ENCODE peak calls at places on chromosome 9, in seven cellular contexts. W is WERI-Rb-1; A is stomach; M is HCT116; R is CD8-positive, alpha-beta memory T cell; S is upper lobe of right lung; O is psoas muscle. Q is an unnamed sample. For H3K9me3, the result is how much of the 10 kb centered on the place peaks cover.

GRCh38 chr9:13446935-13447334 is 167.4 kb upstream of the MPDZ start:
- DNase-seq in A (no peak), R (no peak), M (no peak), W (no peak), S (no peak), O (no peak), Q (no peak)

GRCh38 chr9:121281614-121282291 is 13.8 kb downstream of the GSN start:
- DNase-seq in O (peak), S (peak), W (peak), M (peak), A (peak), R (no peak), Q (peak)

GRCh38 chr9:93600504-93600903 is 24.1 kb downstream of the PHF2 start:
- DNase-seq in R (no peak), A (no peak), W (peak), O (peak), M (no peak), S (no peak), Q (peak)

GRCh38 chr9:113548221-113549041 is 84.9 kb downstream of the RGS3 start:
- DNase-seq in A (peak), O (peak), W (no peak), R (no peak), S (peak), M (no peak), Q (peak)

GRCh38 chr9:102253099-102253498 is 514.7 kb upstream of the GRIN3A start:
- DNase-seq in S (no peak), M (no peak), A (no peak), W (no peak), R (no peak), O (no peak), Q (no peak)

GRCh38 chr9:132041825-132042224 is 37.8 kb downstream of the MED27 start:
- DNase-seq in M (no peak), S (no peak), O (no peak), A (no peak), W (peak), R (no peak), Q (no peak)

GRCh38 chr9:70435948-70436347 is 21.5 kb upstream of the KLF9 start:
- DNase-seq in W (no peak), O (no peak), S (no peak), M (no peak), R (no peak), A (no peak), Q (no peak)

GRCh38 chr9:136833381-136834142 is 8.7 kb upstream of the AJM1 start:
- DNase-seq in S (no peak), M (no peak), R (no peak), O (no peak), A (no peak), W (no peak), Q (no peak)

GRCh38 chr9:22922222-22922621 is 475.6 kb downstream of the DMRTA1 start:
- DNase-seq in O (no peak), R (no peak), M (no peak), W (no peak), S (no peak), A (no peak), Q (no peak)

GRCh38 chr9:127221695-127222094 is 42.9 kb upstream of the GARNL3 start:
- DNase-seq in S (no peak), R (no peak), W (no peak), A (no peak), M (no peak), O (no peak), Q (no peak)

GRCh38 chr9:92971121-92971520 is 23.8 kb downstream of the FGD3 start:
- DNase-seq in O (no peak), M (no peak), R (no peak), A (no peak), S (peak), W (no peak), Q (peak)

GRCh38 chr9:126520453-126520852 is 93.3 kb upstream of the LMX1B start:
- DNase-seq in R (no peak), S (no peak), M (no peak), W (no peak), A (no peak), O (no peak), Q (no peak)

GRCh38 chr9:107397076-107398049 is 92.2 kb downstream of the KLF4 start:
- DNase-seq in R (no peak), A (peak), M (no peak), S (no peak), W (no peak), O (no peak), Q (no peak)

GRCh38 chr9:22813520-22813919 is 366.9 kb downstream of the DMRTA1 start:
- DNase-seq in O (no peak), A (no peak), W (peak), M (no peak), R (no peak), S (no peak), Q (no peak)

GRCh38 chr9:33350310-33350709 is 52.1 kb downstream of the AQP7 start:
- DNase-seq in R (no peak), A (no peak), O (no peak), M (no peak), W (no peak), S (no peak), Q (no peak)

GRCh38 chr9:73183917-73184861 is 32.5 kb downstream of the ANXA1 start:
- DNase-seq in W (no peak), R (peak), M (peak), S (no peak), O (no peak), A (no peak), Q (no peak)

GRCh38 chr9:81656871-81657337 is 32.4 kb downstream of the TLE1 start:
- DNase-seq in O (no peak), W (no peak), M (no peak), A (no peak), R (no peak), S (no peak), Q (no peak)

GRCh38 chr9:71675857-71676165 is 92.5 kb downstream of the CEMIP2 start:
- DNase-seq in O (no peak), S (no peak), R (no peak), W (no peak), A (no peak), M (no peak), Q (no peak)

GRCh38 chr9:130034570-130034969 is 8.4 kb downstream of the FNBP1 start:
- DNase-seq in S (no peak), O (no peak), A (no peak), W (no peak), M (no peak), R (no peak), Q (no peak)

GRCh38 chr9:69811329-69811989 is 9.2 kb upstream of the CFAP95 start:
- DNase-seq in S (no peak), W (no peak), O (no peak), M (no peak), A (no peak), R (no peak), Q (no peak)

GRCh38 chr9:14674630-14675029 is 18.6 kb downstream of the ZDHHC21 start:
- DNase-seq in S (no peak), R (no peak), A (no peak), W (no peak), O (no peak), M (no peak), Q (no peak)

GRCh38 chr9:17752021-17752420 is 173.2 kb downstream of the SH3GL2 start:
- DNase-seq in M (no peak), O (no peak), R (no peak), W (peak), A (no peak), S (no peak), Q (no peak)

GRCh38 chr9:38277601-38278200 is 114.8 kb upstream of the ALDH1B1 start:
- DNase-seq in S (no peak), R (no peak), A (no peak), M (no peak), W (no peak), O (no peak), Q (peak)

GRCh38 chr9:115456515-115456914 is 338.6 kb upstream of the TNC start:
- DNase-seq in R (no peak), O (no peak), M (no peak), S (no peak), W (no peak), A (no peak), Q (no peak)
- H3K9me3 ChIP-seq in R (under half), O (under half), M (under half), S (under half), W (under half), A (under half), Q (under half)

GRCh38 chr9:137969008-137969407 is 91.4 kb downstream of the CACNA1B start:
- DNase-seq in A (peak), S (peak), R (no peak), O (peak), M (no peak), W (no peak), Q (peak)
- H3K9me3 ChIP-seq in A (under half), S (under half), R (under half), O (under half), M (under half), W (under half), Q (under half)

DNA sequence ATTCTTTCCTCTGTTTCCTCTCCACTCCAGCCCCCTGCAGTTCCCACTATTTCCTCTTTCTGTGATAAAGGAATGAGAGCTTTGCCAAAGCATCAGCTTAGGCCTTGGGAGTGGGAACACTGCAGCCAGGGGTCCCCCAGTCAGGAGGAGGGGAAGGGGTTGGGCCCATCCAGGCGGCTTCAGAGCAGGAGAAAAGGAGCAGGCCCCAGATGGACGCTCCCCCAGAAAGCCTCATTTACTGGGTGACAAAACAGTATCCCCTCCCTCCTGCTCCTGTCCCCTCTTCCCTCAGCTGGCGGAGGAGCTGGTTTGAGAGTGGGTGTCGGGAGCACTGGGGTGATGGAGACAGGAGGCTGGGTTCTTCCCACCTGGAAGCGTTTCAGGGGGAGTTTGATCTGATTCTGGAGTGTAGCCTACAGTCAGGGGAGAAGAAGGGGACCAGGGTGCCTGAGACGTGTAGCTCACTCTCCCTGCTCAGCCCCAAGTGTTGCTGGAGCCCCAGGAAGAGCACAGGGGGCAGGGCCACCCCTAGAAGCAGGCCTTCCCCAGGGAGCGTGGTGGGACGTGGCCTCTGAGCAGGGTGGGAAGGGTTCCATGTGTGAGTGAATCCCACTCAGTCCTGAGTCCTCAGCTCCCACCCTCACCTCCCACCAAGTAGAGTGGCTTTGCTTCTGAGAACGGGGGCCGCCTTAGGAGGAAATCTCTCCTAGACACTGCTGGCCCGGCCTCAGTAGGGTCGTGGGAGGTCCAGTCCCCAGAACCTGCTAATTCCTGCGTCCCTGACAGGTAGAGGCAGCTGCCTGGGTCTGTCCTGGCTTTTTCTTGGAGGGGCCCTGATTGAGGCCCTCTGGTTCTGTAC is 173.1 kb downstream of the CACNA1B start:
- DNase-seq in O (no peak), S (peak), M (no peak), W (no peak), A (peak), R (no peak), Q (peak)
- H3K9me3 ChIP-seq in O (under half), S (under half), M (under half), W (under half), A (under half), R (under half), Q (under half)

DNA sequence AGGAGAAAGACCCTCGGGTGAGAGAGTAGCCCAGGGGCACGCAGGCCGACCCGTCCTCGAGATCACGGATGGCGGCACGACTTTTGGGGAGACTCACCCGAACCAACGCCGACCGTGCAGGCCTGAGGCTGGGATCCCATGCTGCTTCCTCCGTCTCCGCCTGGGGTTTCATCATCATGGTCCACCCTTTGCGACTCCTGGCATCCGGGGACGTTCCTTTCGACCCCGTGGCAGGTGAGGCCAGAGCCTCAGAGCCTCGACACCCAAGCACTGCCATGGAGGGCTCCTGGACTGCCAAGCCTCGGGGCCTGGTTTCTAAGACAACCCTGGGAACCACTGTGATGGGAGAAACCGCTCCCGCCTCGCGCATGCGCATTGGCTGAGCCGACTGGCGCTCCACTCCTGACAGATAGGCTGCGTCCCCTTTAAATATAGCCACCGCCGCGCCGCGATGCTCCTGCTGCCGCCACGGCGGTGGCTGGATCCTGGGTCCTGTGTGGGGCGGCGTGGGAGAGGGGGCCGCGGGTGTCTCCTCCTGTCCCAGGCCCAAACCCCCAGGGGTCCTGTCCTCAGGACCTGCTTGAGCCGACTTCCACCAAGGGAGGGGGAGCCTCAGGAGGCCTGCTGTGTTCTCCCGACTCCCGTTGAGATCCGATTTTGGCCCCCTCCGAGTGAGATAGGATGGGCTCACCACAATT is 481.6 kb downstream of the SPATA31A7 start:
- DNase-seq in A (no peak), O (no peak), S (peak), W (no peak), R (no peak), M (no peak), Q (peak)
- H3K9me3 ChIP-seq in A (half or more), O (under half), S (under half), W (under half), R (under half), M (under half), Q (half or more)

GRCh38 chr9:90996154-90996788 is 194.7 kb downstream of the SYK start:
- DNase-seq in W (no peak), A (no peak), M (no peak), S (no peak), R (no peak), O (no peak), Q (no peak)
- H3K9me3 ChIP-seq in W (under half), A (under half), M (under half), S (under half), R (under half), O (under half), Q (under half)

DNA sequence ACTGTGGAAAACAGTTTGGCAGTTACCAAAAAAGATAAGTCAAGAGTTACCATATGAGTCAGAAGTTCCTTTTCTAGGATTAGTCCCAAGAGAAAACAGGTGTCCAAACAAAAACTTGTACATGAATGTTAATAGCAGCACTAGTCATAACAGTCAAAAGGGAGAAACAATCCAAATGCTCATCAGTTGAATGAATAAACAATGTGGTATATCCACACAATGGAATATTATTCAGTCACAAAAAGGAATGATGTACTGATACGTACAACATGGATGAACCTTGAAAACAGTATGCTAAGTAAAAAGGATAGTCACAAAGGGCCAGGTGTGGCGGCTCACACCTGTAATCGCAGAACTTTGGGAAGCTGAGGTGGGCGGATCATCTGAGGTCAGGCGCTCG is 7.9 kb downstream of the ZNF510 start:
- DNase-seq in O (no peak), M (no peak), S (no peak), W (no peak), A (no peak), R (no peak), Q (no peak)
- H3K9me3 ChIP-seq in O (half or more), M (under half), S (under half), W (under half), A (half or more), R (under half), Q (under half)

GRCh38 chr9:24293391-24293790 is 252.3 kb downstream of the IZUMO3 start:
- DNase-seq in R (no peak), O (no peak), W (no peak), S (no peak), A (no peak), M (no peak), Q (no peak)

GRCh38 chr9:24296124-24296523 is 249.6 kb downstream of the IZUMO3 start:
- DNase-seq in W (no peak), R (no peak), M (no peak), S (no peak), A (no peak), O (no peak), Q (no peak)

GRCh38 chr9:24297931-24298330 is 247.8 kb downstream of the IZUMO3 start:
- DNase-seq in A (no peak), W (no peak), M (no peak), S (no peak), O (no peak), R (no peak), Q (no peak)
- H3K9me3 ChIP-seq in A (under half), W (under half), M (under half), S (under half), O (under half), R (under half), Q (under half)

GRCh38 chr9:138120072-138120471 is 242.5 kb downstream of the CACNA1B start:
- DNase-seq in W (no peak), S (no peak), R (no peak), O (peak), A (no peak), M (no peak), Q (no peak)
- H3K9me3 ChIP-seq in W (under half), S (under half), R (under half), O (under half), A (under half), M (under half), Q (under half)

Q was measured in spleen.